ENCODE peak calls at places on chromosomes 13 and 19, in five cellular contexts. T is heart left ventricle, H is lower lobe of right lung, X is astrocyte, F is progenitor cell of endocrine pancreas. A is an unnamed sample.

GRCh38 chr13:75418997-75419396 is 63.0 kb downstream of the TBC1D4 start:
- DNase-seq in T (no peak), H (no peak), X (no peak), F (no peak), A (no peak)

GRCh38 chr19:38559428-38560401 is 58.0 kb downstream of the MAP4K1 start:
- DNase-seq in T (no peak), H (peak; percentile 4), X (peak; percentile 22), F (no peak), A (peak; percentile 11)

GRCh38 chr19:12411893-12412292 is 10.8 kb upstream of the ZNF799 start:
- DNase-seq in T (no peak), H (no peak), X (no peak), F (no peak), A (no peak)

GRCh38 chr13:97382276-97382675 is 51.7 kb upstream of the RAP2A start:
- DNase-seq in T (no peak), H (no peak), X (no peak), F (no peak), A (no peak)

GRCh38 chr13:30666113-30666512 is 48.4 kb downstream of the USPL1 start:
- DNase-seq in T (no peak), H (no peak), X (no peak), F (no peak), A (no peak)

GRCh38 chr19:1343026-1343425 is 40.7 kb upstream of the NDUFS7 start:
- DNase-seq in T (no peak), H (no peak), X (no peak), F (no peak), A (no peak)

GRCh38 chr19:33255781-33256180 is 30.1 kb upstream of the SLC7A10 start:
- DNase-seq in T (no peak), H (no peak), X (no peak), F (no peak), A (no peak)

GRCh38 chr19:55366790-55367189 is 3.5 kb downstream of the IL11 start:
- DNase-seq in T (no peak), H (no peak), X (no peak), F (no peak), A (no peak)

GRCh38 chr19:33090179-33090578 is 9.2 kb downstream of the GPATCH1 start:
- DNase-seq in T (no peak), H (no peak), X (no peak), F (no peak), A (no peak)

GRCh38 chr13:44243198-44243852 is 130.3 kb upstream of the SERP2 start:
- DNase-seq in T (peak; percentile 52), H (peak; percentile 58), X (peak; percentile 96), F (no peak), A (peak; percentile 3)

GRCh38 chr19:45677351-45678230 is 9.6 kb downstream of the GIPR start:
- DNase-seq in T (peak; percentile 43), H (peak; percentile 96), X (peak; percentile 55), F (peak; percentile 82), A (peak; percentile 59)

GRCh38 chr19:33402421-33403220 is 29.1 kb downstream of the CEBPG start:
- DNase-seq in T (no peak), H (peak; percentile 45), X (no peak), F (no peak), A (no peak)

GRCh38 chr19:29836409-29836825 is 24.6 kb downstream of the CCNE1 start:
- DNase-seq in T (no peak), H (no peak), X (no peak), F (no peak), A (no peak)

GRCh38 chr19:46018729-46019251 is 4.1 kb downstream of the PGLYRP1 start:
- DNase-seq in T (no peak), H (no peak), X (no peak), F (no peak), A (no peak)

GRCh38 chr13:72586519-72586918 is 140.9 kb downstream of the MZT1 start:
- DNase-seq in T (no peak), H (no peak), X (peak; percentile 53), F (no peak), A (no peak)
- TF ChIP-seq CTCF in T (no peak), H (no peak), X (no peak), F (no peak), A (no peak)

GRCh38 chr19:18340990-18341868 is 831 bp downstream of the PGPEP1 start:
- DNase-seq in T (peak; percentile 60), H (peak; percentile 73), X (peak; percentile 22), F (peak; percentile 21), A (peak; percentile 39)
- TF ChIP-seq CTCF in T (no peak), H (no peak), X (no peak), F (no peak), A (peak; percentile 49)

DNA sequence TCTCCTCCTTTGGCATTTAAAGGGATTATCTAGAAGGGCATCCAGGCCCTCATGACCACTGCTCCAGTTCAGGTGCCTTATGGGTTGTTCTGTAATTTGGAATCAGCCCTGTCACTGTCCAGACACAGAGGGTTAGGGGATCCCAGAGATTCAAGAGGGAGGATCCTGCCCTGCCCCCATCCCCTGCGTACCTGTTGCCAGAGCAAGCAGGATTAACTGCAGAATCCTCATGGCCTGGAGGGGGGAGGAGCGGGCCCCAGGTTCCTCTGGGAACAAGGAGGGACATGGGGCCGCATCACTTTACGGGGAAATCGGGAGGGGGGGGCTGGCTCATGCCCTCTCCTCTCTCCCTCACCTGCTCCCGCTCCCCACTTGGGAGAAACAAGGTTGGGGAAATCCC is 1.0 kb downstream of the KLK11 start:
- DNase-seq in T (no peak), H (no peak), X (no peak), F (no peak), A (no peak)
- TF ChIP-seq CTCF in T (no peak), H (no peak), X (no peak), F (no peak), A (no peak)

DNA sequence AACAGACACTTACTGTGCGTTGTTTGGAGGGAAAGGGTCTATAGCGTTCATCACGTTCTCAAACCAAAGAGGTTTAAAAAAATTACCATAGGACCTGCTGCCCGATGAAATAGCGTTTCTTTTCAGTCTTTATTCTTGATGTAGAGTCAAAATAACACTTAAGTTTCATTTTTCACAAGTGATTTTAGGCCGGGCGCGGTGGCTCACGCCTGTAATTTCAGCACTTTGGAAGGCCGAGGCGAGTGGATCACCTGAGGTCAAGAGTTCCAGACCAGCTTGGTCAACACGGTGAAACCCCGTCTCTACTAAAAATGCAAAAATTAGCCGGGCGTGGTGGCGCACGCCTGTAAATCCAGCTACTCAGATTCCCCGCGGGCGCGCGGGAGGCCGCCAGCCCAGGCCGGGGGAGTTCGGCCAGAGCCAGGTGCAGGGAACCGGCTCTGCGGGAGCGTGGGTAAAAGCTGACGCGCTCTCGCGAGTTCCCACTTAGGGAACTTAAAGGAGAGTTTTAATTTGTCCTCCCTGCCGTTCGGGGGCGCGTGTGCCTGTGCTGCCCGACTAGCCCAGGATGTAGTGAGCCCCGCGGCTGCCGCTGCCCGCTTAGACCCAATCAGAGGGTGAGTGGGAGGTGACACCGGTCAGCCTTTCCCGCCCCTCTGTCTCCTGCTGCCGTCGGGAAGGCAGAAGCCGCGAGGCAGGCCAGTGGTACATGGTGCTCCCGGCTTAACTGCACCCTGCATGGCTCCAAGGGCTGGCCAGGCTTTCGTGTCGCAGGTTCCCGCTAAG is 35.8 kb upstream of the NEK3 start:
- DNase-seq in T (peak; percentile 85), H (peak; percentile 89), X (peak; percentile 68), F (no peak), A (no peak)
- TF ChIP-seq CTCF in T (peak; percentile 51), H (peak; percentile 24), X (no peak), F (no peak), A (no peak)

GRCh38 chr13:113781571-113781970 is 22.5 kb downstream of the TMEM255B start:
- DNase-seq in T (no peak), H (no peak), X (no peak), F (no peak), A (no peak)
- TF ChIP-seq CTCF in T (no peak), H (no peak), X (no peak), F (no peak), A (peak; percentile 48)

GRCh38 chr13:20090349-20090748 is 70.5 kb downstream of the GJA3 start:
- DNase-seq in T (no peak), H (no peak), X (no peak), F (no peak), A (no peak)
- TF ChIP-seq CTCF in T (peak; percentile 36), H (no peak), X (no peak), F (no peak), A (peak; percentile 22)

GRCh38 chr19:34662919-34663318 is 14.0 kb downstream of the SCGB2B2 start:
- DNase-seq in T (no peak), H (no peak), X (no peak), F (no peak), A (peak; percentile 12)
- TF ChIP-seq CTCF in T (peak; percentile 36), H (peak; percentile 57), X (no peak), F (peak; percentile 35), A (peak; percentile 74)

GRCh38 chr13:46556380-46556779 is 3.4 kb downstream of the LRCH1 start:
- DNase-seq in T (no peak), H (no peak), X (no peak), F (no peak), A (no peak)
- TF ChIP-seq CTCF in T (no peak), H (no peak), X (no peak), F (no peak), A (no peak)